ENCODE peak calls at places on chromosomes 1 and 21, in four cellular contexts. H is HepG2, Q is K562, L is GM12878. Z is an unnamed sample.

GRCh38 chr1:99603699-99604595 is 42.0 kb upstream of the PALMD start:
- DNase-seq in L (no peak), Q (no peak), H (no peak), Z (no peak)

GRCh38 chr21:45051580-45052434 is 22.6 kb upstream of the ADARB1 start:
- DNase-seq in H (no peak), Q (no peak), L (no peak), Z (no peak)

GRCh38 chr1:52919051-52919719 is 2.4 kb downstream of the ECHDC2 start:
- DNase-seq in L (no peak), H (no peak), Q (no peak), Z (no peak)

GRCh38 chr1:205317311-205317917 is 4.1 kb downstream of the NUAK2 start:
- DNase-seq in Q (no peak), H (peak; percentile 59), L (no peak), Z (no peak)

GRCh38 chr1:150971583-150972416 is 2.8 kb downstream of the CERS2 start:
- DNase-seq in L (no peak), H (peak; percentile 87), Q (peak; percentile 57), Z (peak; percentile 50)

GRCh38 chr1:12608311-12608957 is 9.6 kb downstream of the DHRS3 start:
- DNase-seq in Q (no peak), H (peak; percentile 80), L (no peak), Z (no peak)

GRCh38 chr21:28375708-28376385 is 616.8 kb downstream of the LTN1 start:
- DNase-seq in L (no peak), Q (no peak), H (no peak), Z (no peak)

GRCh38 chr1:117605164-117605810 is 561 bp upstream of the TENT5C start:
- DNase-seq in Q (no peak), L (no peak), H (peak; percentile 5), Z (peak; percentile 42)

GRCh38 chr1:26285366-26286063 is 5.6 kb downstream of the SH3BGRL3 start:
- DNase-seq in Q (peak; percentile 66), H (peak; percentile 73), L (no peak), Z (peak; percentile 89)

GRCh38 chr1:20069932-20070331 is at the start of gene PLA2G5:
- DNase-seq in Q (no peak), H (no peak), L (no peak), Z (no peak)

GRCh38 chr1:8571200-8571984 is 246.0 kb downstream of the RERE start:
- DNase-seq in L (no peak), Q (no peak), H (peak; percentile 88), Z (no peak)

GRCh38 chr1:226888816-226889215 is 18.4 kb downstream of the PSEN2 start:
- DNase-seq in H (no peak), L (no peak), Q (no peak), Z (no peak)

GRCh38 chr1:110235181-110235838 is 25.2 kb downstream of the KCNC4 start:
- DNase-seq in L (no peak), H (no peak), Q (no peak), Z (no peak)

GRCh38 chr1:234600418-234601216 is 9.4 kb downstream of the IRF2BP2 start:
- DNase-seq in H (peak; percentile 98), Q (peak; percentile 41), L (no peak), Z (no peak)

GRCh38 chr21:45031231-45032191 is 42.9 kb upstream of the ADARB1 start:
- DNase-seq in H (no peak), L (no peak), Q (no peak), Z (no peak)

GRCh38 chr1:61141288-61142044 is 59.1 kb downstream of the NFIA start:
- DNase-seq in H (peak; percentile 27), L (no peak), Q (peak; percentile 25), Z (no peak)

GRCh38 chr1:59967780-59968179 is 41.2 kb upstream of the CYP2J2 start:
- DNase-seq in H (no peak), Q (no peak), L (no peak), Z (no peak)

GRCh38 chr1:228226956-228227791 is 19.3 kb downstream of the OBSCN start:
- DNase-seq in L (no peak), Q (peak; percentile 56), H (peak; percentile 48), Z (no peak)

GRCh38 chr1:20099533-20099932 is 19.8 kb downstream of the PLA2G2D start:
- DNase-seq in Q (no peak), L (no peak), H (no peak), Z (no peak)

GRCh38 chr1:206882555-206882954 is 14.7 kb upstream of the IL24 start:
- DNase-seq in H (no peak), L (no peak), Q (no peak), Z (no peak)

GRCh38 chr1:35936828-35937227 is 5.9 kb downstream of the AGO3 start:
- DNase-seq in H (no peak), L (no peak), Q (no peak), Z (no peak)

GRCh38 chr1:55448261-55448660 is 233.1 kb upstream of the USP24 start:
- DNase-seq in Q (no peak), H (no peak), L (no peak), Z (no peak)

GRCh38 chr21:31543191-31543590 is 116.3 kb upstream of the SOD1 start:
- DNase-seq in H (no peak), L (no peak), Q (no peak), Z (no peak)

GRCh38 chr21:20031807-20032206 is 966.4 kb upstream of the NCAM2 start:
- DNase-seq in H (no peak), Q (no peak), L (no peak), Z (no peak)

GRCh38 chr1:113677250-113678158 is 81.8 kb downstream of the PHTF1 start:
- DNase-seq in L (no peak), Q (peak; percentile 82), H (peak; percentile 35), Z (no peak)

GRCh38 chr1:23402286-23403037 is 22.1 kb downstream of the TCEA3 start:
- DNase-seq in H (no peak), Q (no peak), L (no peak), Z (no peak)

GRCh38 chr1:9766759-9767442 is 56.9 kb downstream of the CLSTN1 start:
- DNase-seq in H (no peak), L (no peak), Q (no peak), Z (no peak)

GRCh38 chr1:62962014-62962793 is 178.3 kb downstream of the ATG4C start:
- DNase-seq in Q (no peak), H (no peak), L (no peak), Z (no peak)

GRCh38 chr1:167722152-167722869 is 529 bp downstream of the MPZL1 start:
- DNase-seq in H (peak; percentile 27), L (no peak), Q (peak; percentile 73), Z (peak; percentile 54)

GRCh38 chr1:33120436-33121231 is 39.7 kb downstream of the AZIN2 start:
- DNase-seq in L (no peak), H (no peak), Q (no peak), Z (no peak)

GRCh38 chr1:203328714-203329122 is 22.2 kb downstream of the FMOD start:
- DNase-seq in L (no peak), Q (peak; percentile 74), H (peak; percentile 42), Z (peak; percentile 21)

GRCh38 chr1:163170975-163171676 is 31.6 kb downstream of the RGS5 start:
- DNase-seq in L (no peak), H (no peak), Q (peak; percentile 15), Z (no peak)

GRCh38 chr21:34889287-34889536 is 159.9 kb downstream of the RUNX1 start:
- DNase-seq in H (peak; percentile 9), Q (no peak), L (no peak), Z (peak; percentile 37)

GRCh38 chr1:230332429-230333088 is 93.6 kb downstream of the PGBD5 start:
- DNase-seq in L (no peak), H (no peak), Q (peak; percentile 53), Z (no peak)

GRCh38 chr1:64956241-64956640 is 10.1 kb downstream of the JAK1 start:
- DNase-seq in L (no peak), H (no peak), Q (peak; percentile 69), Z (no peak)
- TF ChIP-seq CREM in L (no peak), H (no peak), Q (no peak), Z (no peak)

DNA sequence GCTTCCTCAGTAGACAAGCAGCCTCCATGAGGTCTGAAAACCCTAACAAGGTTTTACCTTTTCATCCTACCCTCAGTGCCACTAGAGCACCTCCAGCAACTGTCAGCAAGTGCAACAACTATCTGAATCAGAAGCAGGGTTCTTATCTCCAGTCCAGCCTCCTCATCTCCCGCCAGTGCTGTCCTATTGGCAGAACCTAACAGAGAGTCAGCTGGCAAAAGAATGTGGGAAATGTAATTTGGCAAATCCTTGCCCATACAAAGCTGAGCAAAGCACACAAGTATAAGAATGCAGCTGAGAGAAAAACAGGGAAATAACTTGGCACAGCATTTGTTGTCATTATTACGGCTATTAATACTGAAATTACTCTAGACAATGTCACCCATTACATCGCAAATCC is 124.2 kb downstream of the ATP6V1G3 start:
- DNase-seq in Q (no peak), H (no peak), L (no peak), Z (no peak)
- TF ChIP-seq USF2 in Q (no peak), H (no peak), L (no peak), Z (no peak)

DNA sequence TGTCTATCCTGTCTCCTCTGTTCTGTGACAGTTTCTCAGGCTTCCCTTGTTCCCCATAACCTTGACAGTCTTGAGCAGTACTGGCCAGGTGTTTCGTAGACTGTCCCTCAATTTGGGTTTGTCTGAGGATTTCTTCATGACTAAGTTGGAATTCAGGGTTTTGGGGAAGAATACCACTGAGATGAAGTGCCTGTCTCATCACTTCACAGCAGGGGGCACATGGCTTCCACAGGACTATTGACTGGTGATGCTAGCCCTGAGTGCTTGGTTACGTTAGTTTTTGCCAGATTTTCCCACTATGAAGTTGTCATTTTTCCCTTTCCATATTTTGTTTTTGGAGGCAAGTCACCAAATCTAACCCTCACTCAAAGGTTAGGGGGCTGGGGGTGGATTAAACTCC is 45.7 kb downstream of the CDCP2 start:
- DNase-seq in Q (peak; percentile 44), H (no peak), L (no peak), Z (no peak)
- TF ChIP-seq TCF7 in Q (no peak), H (no peak), L (no peak), Z (no peak)

GRCh38 chr1:1356166-1356795 is 2.1 kb downstream of the MXRA8 start:
- DNase-seq in L (no peak), Q (no peak), H (no peak), Z (no peak)

GRCh38 chr1:1356796-1357401 is 1.5 kb downstream of the MXRA8 start:
- DNase-seq in Q (no peak), L (no peak), H (no peak), Z (no peak)

GRCh38 chr1:1354271-1355247 is 3.8 kb downstream of the MXRA8 start:
- DNase-seq in L (no peak), H (no peak), Q (no peak), Z (no peak)

GRCh38 chr1:1353389-1354151 is 4.4 kb upstream of the DVL1 start:
- DNase-seq in H (no peak), L (no peak), Q (no peak), Z (peak; percentile 68)

GRCh38 chr1:1355376-1355775 is 3.0 kb downstream of the MXRA8 start:
- DNase-seq in Q (no peak), H (no peak), L (no peak), Z (no peak)
- TF ChIP-seq CREM in Q (no peak), H (no peak), L (no peak), Z (no peak)

DNA sequence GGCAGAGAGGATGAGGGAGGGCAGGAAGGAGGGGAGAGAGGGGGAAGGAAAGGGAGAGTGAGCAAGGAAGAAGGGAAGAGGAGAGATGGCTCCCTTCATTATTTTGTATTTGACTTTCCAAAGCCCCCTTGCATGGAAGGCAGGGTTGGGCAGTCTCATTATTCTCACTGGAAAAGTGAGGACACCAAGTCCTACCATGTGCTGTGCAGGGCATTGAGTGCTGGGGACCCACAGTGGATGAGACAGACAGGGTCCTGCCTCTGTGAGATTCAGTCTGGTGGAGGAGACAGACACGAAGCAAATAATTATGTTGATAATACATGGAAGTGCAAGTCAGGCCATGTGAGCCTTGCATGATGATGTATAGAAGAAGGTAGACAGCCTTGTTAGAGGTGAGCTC is 513.2 kb downstream of the PTPRU start:
- DNase-seq in Q (no peak), L (no peak), H (no peak), Z (no peak)
- TF ChIP-seq USF2 in Q (no peak), L (no peak), H (no peak), Z (no peak)

GRCh38 chr1:182699673-182700350 is 15.4 kb upstream of the RGS8 start:
- DNase-seq in Q (no peak), H (no peak), L (no peak), Z (peak; percentile 88)
- TF ChIP-seq TCF7 in Q (no peak), H (no peak), L (no peak), Z (no peak)